ENCODE peak calls at places on chromosomes 16 and 17, in nine cellular contexts. Q is breast epithelium, V is HCT116, H is tibial nerve, I is mammary epithelial cell, U is esophagus squamous epithelium, B is colonic mucosa, R is AG04450, C is A673. K is an unnamed sample.

GRCh38 chr17:73588291-73589095 is 55.8 kb downstream of the SDK2 start:
- DNase-seq in Q (no peak), V (no peak), H (no peak), I (peak), U (no peak), B (no peak), R (no peak), C (no peak), K (no peak)

GRCh38 chr16:70801611-70802010 is 653 bp upstream of the VAC14 start:
- DNase-seq in Q (no peak), V (no peak), H (no peak), I (no peak), U (no peak), B (no peak), R (no peak), C (no peak), K (no peak)

GRCh38 chr16:81455006-81455405 is 10.4 kb downstream of the CMIP start:
- DNase-seq in Q (no peak), V (no peak), H (no peak), I (no peak), U (no peak), B (no peak), R (no peak), C (no peak), K (no peak)

GRCh38 chr16:84277244-84277823 is 17.3 kb upstream of the WFDC1 start:
- DNase-seq in Q (no peak), V (peak), H (peak), I (peak), U (no peak), B (peak), R (no peak), C (peak), K (peak)

GRCh38 chr17:72646176-72646575 is 446.3 kb downstream of the SLC39A11 start:
- DNase-seq in Q (no peak), V (no peak), H (no peak), I (no peak), U (no peak), B (no peak), R (no peak), C (no peak), K (no peak)

GRCh38 chr17:69864531-69864930 is 210.5 kb upstream of the KCNJ16 start:
- DNase-seq in Q (no peak), V (no peak), H (no peak), I (no peak), U (no peak), B (no peak), R (no peak), C (no peak), K (no peak)

GRCh38 chr17:51853857-51854256 is 304.7 kb downstream of the CA10 start:
- DNase-seq in Q (no peak), V (no peak), H (no peak), I (peak), U (no peak), B (peak), R (no peak), C (no peak), K (no peak)

GRCh38 chr17:32350662-32351418 is 883 bp downstream of the ZNF207 start:
- DNase-seq in Q (peak), V (no peak), H (peak), I (peak), U (no peak), B (peak), R (no peak), C (peak), K (no peak)

GRCh38 chr17:60163108-60163784 is 13.5 kb downstream of the CA4 start:
- DNase-seq in Q (no peak), V (no peak), H (no peak), I (no peak), U (no peak), B (no peak), R (no peak), C (no peak), K (no peak)

GRCh38 chr17:43468746-43469544 is 14.8 kb upstream of the DHX8 start:
- DNase-seq in Q (no peak), V (peak), H (no peak), I (peak), U (no peak), B (no peak), R (peak), C (peak), K (peak)

GRCh38 chr17:66704858-66705257 is 130.1 kb upstream of the CACNG5 start:
- DNase-seq in Q (no peak), V (no peak), H (no peak), I (no peak), U (no peak), B (no peak), R (no peak), C (no peak), K (no peak)

GRCh38 chr16:97822-98221 is 19.8 kb downstream of the MPG start:
- DNase-seq in Q (no peak), V (no peak), H (no peak), I (no peak), U (no peak), B (no peak), R (no peak), C (no peak), K (no peak)

GRCh38 chr17:59381716-59382570 is 50.5 kb downstream of the YPEL2 start:
- DNase-seq in Q (peak), V (no peak), H (peak), I (no peak), U (no peak), B (peak), R (no peak), C (no peak), K (no peak)

GRCh38 chr17:32536736-32537646 is 50.2 kb downstream of the CDK5R1 start:
- DNase-seq in Q (no peak), V (no peak), H (no peak), I (no peak), U (no peak), B (no peak), R (no peak), C (no peak), K (no peak)

GRCh38 chr17:2081564-2081963 is 26.7 kb downstream of the HIC1 start:
- DNase-seq in Q (no peak), V (no peak), H (no peak), I (no peak), U (no peak), B (no peak), R (no peak), C (no peak), K (peak)

GRCh38 chr16:22638393-22639206 is 127.9 kb downstream of the NPIPB5 start:
- DNase-seq in Q (no peak), V (no peak), H (no peak), I (peak), U (no peak), B (no peak), R (no peak), C (no peak), K (peak)

GRCh38 chr16:48231675-48232214 is 12.4 kb upstream of the LONP2 start:
- DNase-seq in Q (no peak), V (peak), H (no peak), I (peak), U (no peak), B (peak), R (peak), C (peak), K (no peak)

GRCh38 chr17:82449883-82450356 is 632 bp downstream of the CYBC1 start:
- DNase-seq in Q (no peak), V (no peak), H (no peak), I (no peak), U (no peak), B (peak), R (no peak), C (no peak), K (no peak)

GRCh38 chr17:43591750-43592562 is 45.8 kb upstream of the ETV4 start:
- DNase-seq in Q (peak), V (no peak), H (peak), I (peak), U (no peak), B (peak), R (peak), C (peak), K (peak)

GRCh38 chr17:32152130-32152529 is 9.8 kb downstream of the RHOT1 start:
- DNase-seq in Q (no peak), V (no peak), H (peak), I (no peak), U (no peak), B (no peak), R (no peak), C (no peak), K (no peak)

GRCh38 chr17:33200587-33200986 is 92.5 kb downstream of the ASIC2 start:
- DNase-seq in Q (no peak), V (no peak), H (no peak), I (peak), U (no peak), B (no peak), R (no peak), C (peak), K (peak)

GRCh38 chr16:4105848-4106247 is 10.4 kb downstream of the ADCY9 start:
- DNase-seq in Q (no peak), V (no peak), H (no peak), I (no peak), U (no peak), B (no peak), R (no peak), C (no peak), K (no peak)

GRCh38 chr16:38941-39892 is 14.2 kb downstream of the POLR3K start:
- DNase-seq in Q (peak), V (no peak), H (no peak), I (peak), U (no peak), B (peak), R (no peak), C (no peak), K (no peak)

GRCh38 chr16:84774810-84775209 is 45.0 kb upstream of the CRISPLD2 start:
- DNase-seq in Q (no peak), V (no peak), H (peak), I (peak), U (no peak), B (no peak), R (peak), C (no peak), K (peak)

GRCh38 chr17:48639136-48639535 is 13.0 kb upstream of the HOXB9 start:
- DNase-seq in Q (no peak), V (no peak), H (no peak), I (no peak), U (no peak), B (peak), R (no peak), C (no peak), K (no peak)

DNA sequence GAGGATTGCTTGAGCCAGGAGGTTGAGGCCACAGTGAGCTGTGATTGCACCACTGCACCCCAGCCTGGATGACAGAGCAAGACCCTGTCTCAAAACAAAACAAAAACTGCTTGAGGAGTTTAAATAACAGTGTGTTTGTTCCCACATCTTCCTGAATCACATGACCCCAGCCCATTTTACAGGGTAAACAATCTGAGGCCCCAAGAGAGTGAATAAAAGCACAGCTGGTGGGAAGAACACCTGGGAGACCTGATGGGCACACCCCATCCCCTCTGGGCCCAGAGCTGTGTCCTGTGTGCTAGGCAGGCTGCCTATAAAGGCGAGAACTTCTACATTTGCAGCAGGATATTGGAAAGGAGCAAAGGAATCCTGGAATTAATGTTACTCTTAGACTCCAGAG is 69.6 kb downstream of the PLXDC1 start:
- DNase-seq in Q (no peak), V (no peak), H (no peak), I (no peak), U (no peak), B (no peak), R (no peak), C (no peak), K (no peak)
- TF ChIP-seq CTCF in Q (no peak), V (no peak), H (no peak), I (no peak), U (no peak), B (no peak), R (no peak), C (no peak), K (no peak)

DNA sequence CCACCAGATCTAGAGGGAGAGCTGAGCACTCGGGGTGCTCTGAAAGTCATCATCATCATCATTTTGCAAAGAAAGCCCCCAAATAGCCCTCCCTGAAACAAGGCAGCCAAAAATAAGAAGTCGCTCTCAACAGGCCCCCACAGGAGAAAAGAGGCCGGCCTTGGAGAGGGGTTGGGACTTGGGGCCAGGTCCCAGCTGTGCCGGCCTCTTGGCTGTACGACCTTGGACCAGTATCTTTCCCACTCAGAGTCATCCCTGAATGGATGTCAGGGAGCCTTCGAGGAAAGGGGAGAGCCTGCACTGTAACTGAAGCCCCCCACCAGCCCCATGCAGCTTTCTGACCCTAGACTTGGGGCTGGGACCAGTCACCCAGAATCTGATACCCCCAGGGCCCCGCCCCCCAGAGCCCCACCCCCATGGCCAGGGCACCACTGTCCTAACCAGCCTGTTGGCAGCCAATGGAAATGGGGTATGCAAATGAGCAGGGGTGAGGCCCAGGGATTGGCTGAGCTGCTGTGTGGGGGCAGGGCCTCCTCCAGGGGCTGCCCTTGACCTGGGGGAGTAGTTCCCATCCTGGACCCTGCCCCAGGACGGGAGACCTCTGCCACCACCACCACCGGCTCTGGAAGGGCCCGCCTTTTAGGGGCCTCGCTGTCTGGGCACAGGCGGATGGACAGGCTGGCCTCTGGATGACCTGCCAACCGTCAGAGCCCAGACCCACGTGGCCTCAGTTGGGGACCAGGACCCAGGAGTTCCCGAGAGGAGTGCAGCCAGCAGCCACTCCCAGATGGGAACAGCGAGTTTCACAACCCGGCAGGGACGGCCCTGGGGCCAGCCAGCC is 15.4 kb downstream of the ZFPM1 start:
- DNase-seq in Q (no peak), V (peak), H (no peak), I (peak), U (no peak), B (no peak), R (no peak), C (peak), K (peak)
- H3K27ac ChIP-seq in Q (no peak), V (no peak), H (no peak), I (no peak), U (no peak), B (no peak), R (no peak), C (no peak), K (no peak)

DNA sequence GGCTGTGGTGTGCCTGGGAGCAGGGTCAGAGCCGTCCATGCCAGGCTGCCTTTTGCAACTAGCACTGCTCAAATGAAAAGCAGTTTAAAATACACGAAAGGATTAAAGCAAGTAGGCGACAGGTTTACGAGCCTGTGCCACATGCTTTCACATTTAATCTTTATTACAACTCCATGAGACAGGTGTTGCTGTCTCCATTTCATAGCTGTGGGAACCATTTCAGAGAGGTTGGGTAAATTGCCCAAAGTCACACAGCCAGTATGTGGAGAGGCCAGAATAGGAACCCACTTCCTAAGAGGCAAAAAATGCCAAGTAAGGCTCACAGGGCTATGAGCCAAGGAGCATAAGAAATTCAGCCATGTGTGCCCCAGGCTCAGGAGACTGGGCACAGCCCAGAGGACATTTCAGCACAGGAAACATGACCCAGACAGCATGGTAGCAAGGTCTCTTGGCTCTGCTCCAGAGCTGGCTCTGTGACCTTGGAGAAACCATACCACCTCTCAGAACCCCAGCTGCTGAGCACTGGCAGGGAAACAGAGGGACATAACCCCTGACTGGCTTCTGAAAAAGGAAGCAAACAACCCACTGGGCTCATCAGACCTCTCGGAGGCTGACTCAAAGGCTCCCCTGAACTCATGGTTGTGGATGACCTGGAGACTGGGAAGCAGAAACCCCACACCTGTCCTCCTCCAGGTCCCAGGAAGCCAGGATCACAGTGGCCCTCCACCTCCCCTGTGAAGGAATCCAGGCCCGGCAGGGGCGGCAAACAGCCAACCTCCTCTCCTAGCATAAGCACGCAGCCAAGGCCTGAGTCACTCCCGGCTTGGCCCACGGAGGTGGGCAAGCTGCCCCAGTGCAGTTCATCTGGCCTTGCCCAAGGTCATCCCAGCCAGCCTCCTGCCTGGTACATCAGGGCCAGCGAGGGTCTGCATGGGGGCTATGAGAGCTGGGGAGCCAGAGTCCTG is 40.3 kb upstream of the MRPS23 start:
- DNase-seq in Q (peak), V (peak), H (no peak), I (peak), U (no peak), B (peak), R (no peak), C (no peak), K (peak)
- TF ChIP-seq CTCF in Q (peak), V (peak), H (no peak), I (no peak), U (no peak), B (no peak), R (peak), C (no peak), K (no peak)

GRCh38 chr17:4795168-4795567 is 796 bp upstream of the PSMB6 start:
- DNase-seq in Q (no peak), V (no peak), H (no peak), I (no peak), U (no peak), B (no peak), R (no peak), C (no peak), K (no peak)
- H3K27ac ChIP-seq in Q (peak), V (peak), H (peak), I (no peak), U (peak), B (peak), R (no peak), C (peak), K (peak)

GRCh38 chr16:86224126-86224525 is 286.2 kb upstream of the FOXF1 start:
- DNase-seq in Q (no peak), V (no peak), H (no peak), I (no peak), U (no peak), B (no peak), R (no peak), C (no peak), K (no peak)
- TF ChIP-seq CTCF in Q (no peak), V (peak), H (no peak), I (no peak), U (no peak), B (no peak), R (peak), C (no peak), K (no peak)

DNA sequence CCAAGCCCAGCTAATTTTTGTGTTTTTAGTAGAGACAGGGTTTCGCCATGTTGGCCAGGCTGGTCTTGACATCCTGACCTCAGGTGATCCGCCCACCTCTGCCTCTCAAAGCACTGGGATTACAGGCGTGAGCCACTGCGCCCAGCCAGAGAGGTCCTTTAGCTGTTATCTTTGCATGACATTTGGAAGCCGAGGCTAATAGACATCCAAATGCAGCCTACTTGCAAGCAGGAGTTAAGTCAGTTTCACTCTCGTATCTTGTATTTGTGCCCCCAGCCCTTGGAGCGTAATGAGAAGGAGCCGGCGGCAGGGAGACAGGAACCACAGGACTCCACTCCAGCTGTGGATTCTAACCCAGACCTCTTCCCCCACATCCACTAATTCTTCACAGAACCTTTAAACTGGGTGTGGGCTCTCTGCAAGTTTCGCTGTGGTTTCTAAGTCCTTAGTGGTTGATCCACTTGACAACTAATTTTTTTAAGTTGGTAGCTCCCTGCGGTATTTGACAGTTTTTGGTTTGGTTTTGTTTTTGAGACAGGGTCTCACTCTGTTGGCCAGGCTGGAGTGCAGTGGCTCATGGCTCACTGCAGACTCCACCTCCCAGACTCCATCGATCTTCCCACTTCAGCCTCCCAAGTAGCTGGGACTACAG is 3.1 kb upstream of the CYTH1 start:
- DNase-seq in Q (no peak), V (no peak), H (no peak), I (no peak), U (no peak), B (no peak), R (no peak), C (no peak), K (no peak)
- H3K27ac ChIP-seq in Q (no peak), V (no peak), H (peak), I (no peak), U (peak), B (no peak), R (no peak), C (no peak), K (peak)

DNA sequence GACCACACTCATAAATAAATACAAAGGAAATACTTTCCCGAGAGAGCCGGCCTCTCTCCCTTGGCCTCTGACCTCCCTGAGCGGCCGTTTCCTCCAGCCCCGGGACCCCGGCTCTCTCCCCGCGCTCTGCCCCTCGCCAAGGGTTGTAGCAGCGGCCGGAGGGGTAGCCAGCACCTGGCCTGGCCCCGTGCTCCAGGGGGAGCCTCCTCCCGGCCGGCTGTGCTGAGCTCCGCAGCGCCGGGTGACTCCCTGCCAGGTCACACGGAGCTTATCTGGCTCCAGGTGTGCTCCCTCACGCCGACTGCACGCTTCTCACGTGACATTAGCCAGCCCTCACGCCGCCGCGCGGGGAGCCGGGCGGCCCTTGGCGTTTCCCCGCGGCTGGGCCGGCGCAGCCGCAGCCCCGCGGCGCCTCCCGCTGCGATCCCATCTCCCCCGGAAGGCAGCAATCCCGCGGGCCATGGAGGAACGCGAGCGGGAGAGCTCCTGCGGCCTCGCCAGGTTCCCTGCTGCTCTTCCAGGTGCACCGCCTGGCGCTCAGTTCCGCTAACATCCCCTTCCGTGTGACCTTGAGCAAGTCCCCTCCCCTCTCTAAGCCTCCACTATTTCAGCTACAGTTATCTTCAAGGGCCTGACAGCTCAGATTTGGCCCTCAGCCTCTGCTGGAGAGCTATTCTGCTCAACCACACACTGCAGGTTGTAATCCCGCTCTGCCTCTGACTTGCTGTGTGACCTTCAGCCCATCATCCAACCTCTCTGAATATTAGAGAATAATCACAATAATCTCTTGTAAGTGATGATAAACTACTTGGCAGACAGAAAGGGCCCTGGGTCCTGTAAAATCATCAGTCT is 3.5 kb downstream of the MYO18A start:
- DNase-seq in Q (no peak), V (no peak), H (no peak), I (peak), U (no peak), B (peak), R (no peak), C (peak), K (peak)
- TF ChIP-seq CTCF in Q (no peak), V (no peak), H (no peak), I (no peak), U (no peak), B (no peak), R (no peak), C (no peak), K (no peak)

K was measured in RWPE1.